ENCODE peak calls at places on chromosome 17, in six cellular contexts. R is endothelial cell of umbilical vein, Z is adrenal gland, Q is fibroblast of pulmonary artery, I is brain microvascular endothelial cell, X is fibroblast of villous mesenchyme. Y is an unnamed sample.

GRCh38 chr17:61492759-61493526 is 40.7 kb downstream of the TBX4 start:
- DNase-seq in R (no peak), Z (no peak), Q (peak; percentile 18), I (no peak), X (peak; percentile 55), Y (peak; percentile 89)

GRCh38 chr17:7929158-7930029 is at the start of gene KCNAB3:
- DNase-seq in R (peak; percentile 67), Z (no peak), Q (peak; percentile 73), I (peak; percentile 68), X (peak; percentile 70), Y (peak; percentile 94)

GRCh38 chr17:61157246-61157887 is 242.3 kb upstream of the TBX2 start:
- DNase-seq in R (no peak), Z (peak; percentile 30), Q (peak; percentile 42), I (peak; percentile 49), X (peak; percentile 73), Y (peak; percentile 44)

GRCh38 chr17:40850287-40850972 is 16.6 kb downstream of the KRT12 start:
- DNase-seq in R (no peak), Z (no peak), Q (peak; percentile 8), I (no peak), X (peak; percentile 82), Y (peak; percentile 62)

GRCh38 chr17:15996322-15996721 is 3.2 kb downstream of the ZSWIM7 start:
- DNase-seq in R (no peak), Z (no peak), Q (no peak), I (no peak), X (no peak), Y (no peak)

GRCh38 chr17:9101356-9101755 is 80.0 kb downstream of the NTN1 start:
- DNase-seq in R (no peak), Z (no peak), Q (no peak), I (no peak), X (no peak), Y (no peak)

GRCh38 chr17:5425826-5426225 is 5.8 kb downstream of the RPAIN start:
- DNase-seq in R (no peak), Z (no peak), Q (no peak), I (no peak), X (no peak), Y (no peak)

GRCh38 chr17:47736501-47737211 is 3.6 kb downstream of the TBX21 start:
- DNase-seq in R (no peak), Z (no peak), Q (no peak), I (no peak), X (no peak), Y (no peak)

GRCh38 chr17:30812218-30813177 is 12.0 kb downstream of the CRLF3 start:
- DNase-seq in R (no peak), Z (no peak), Q (peak; percentile 18), I (no peak), X (no peak), Y (peak; percentile 59)

GRCh38 chr17:39800540-39800939 is 62.8 kb downstream of the GRB7 start:
- DNase-seq in R (no peak), Z (no peak), Q (no peak), I (no peak), X (no peak), Y (no peak)

GRCh38 chr17:41118721-41119120 is 548 bp upstream of the KRTAP4-11 start:
- DNase-seq in R (no peak), Z (no peak), Q (no peak), I (peak; percentile 12), X (no peak), Y (peak; percentile 41)

DNA sequence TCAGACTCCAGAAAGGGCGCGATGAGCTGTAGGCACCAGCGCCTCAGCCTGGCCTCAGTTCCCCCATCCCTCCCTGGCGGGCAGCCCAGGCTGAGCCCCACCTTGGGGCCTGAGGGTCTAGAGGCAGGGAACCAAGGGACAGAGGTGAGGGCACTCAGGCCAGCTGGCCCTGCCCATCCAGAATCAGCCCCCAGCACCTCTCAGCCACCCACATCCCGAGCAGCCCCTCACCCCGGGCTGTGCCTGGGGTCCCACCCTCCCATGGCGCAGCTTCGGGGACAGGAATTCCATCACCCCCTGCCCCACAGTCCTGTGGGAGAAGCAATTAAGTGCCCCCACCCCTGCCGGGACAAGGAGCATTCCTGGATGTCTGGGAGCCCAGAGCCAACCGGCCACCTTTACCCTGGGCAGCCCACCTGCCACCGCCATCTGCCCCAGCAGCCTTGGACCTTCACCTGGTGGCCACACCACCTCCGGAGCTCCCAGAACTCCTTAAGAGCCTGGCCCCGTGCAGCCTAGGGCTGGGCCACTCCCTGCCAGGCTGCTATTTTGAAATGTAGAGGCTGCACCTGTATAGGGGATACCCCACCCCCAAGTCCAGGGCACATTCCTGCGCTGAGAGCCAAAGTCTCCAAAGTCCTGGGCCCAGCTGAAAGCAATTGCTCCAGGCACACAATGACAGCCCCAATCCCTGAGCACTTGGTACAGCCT is 33.7 kb upstream of the PVALEF start:
- DNase-seq in R (no peak), Z (no peak), Q (no peak), I (no peak), X (no peak), Y (no peak)
- H3K4me3 ChIP-seq in R (no peak overlapping the region), Z (no peak overlapping the region), Q (no peak overlapping the region), I (no peak overlapping the region), X (no peak overlapping the region), Y (no peak overlapping the region)

DNA sequence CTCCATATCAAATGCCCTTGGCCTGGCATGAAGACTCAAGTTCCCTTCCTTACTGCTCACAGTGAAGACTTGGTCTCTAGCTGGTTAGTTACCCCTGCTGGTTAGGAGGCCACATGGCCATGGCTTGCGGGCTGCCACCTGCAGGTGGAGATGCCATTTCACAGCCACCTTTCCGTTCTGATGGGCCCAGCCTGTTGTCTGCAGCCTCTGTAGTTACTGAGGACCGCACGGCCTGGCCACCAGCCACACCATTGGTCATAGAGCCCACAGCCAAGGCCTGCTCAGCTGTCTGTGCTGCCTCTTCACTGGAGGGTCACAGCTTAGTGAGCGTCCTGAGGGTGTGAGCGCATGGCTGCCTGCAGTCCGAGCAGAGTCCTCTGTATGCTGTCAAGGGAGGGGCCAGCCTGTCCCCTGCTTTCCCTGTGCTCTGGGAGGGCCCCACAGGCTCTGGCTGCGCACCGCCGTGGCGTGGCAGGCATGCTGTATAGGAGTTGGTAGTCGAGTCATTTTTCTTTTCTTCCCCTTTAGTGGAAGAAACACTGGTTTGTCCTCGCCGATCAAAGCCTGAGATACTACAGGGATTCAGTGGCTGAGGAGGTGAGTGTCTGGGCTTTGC is 59.2 kb downstream of the PLD6 start:
- DNase-seq in R (no peak), Z (no peak), Q (no peak), I (no peak), X (no peak), Y (no peak)
- TF ChIP-seq CTCF in R (no peak), Z (no peak), Q (no peak), I (peak; percentile 32), X (peak; percentile 20), Y (no peak)

GRCh38 chr17:77427471-77427991 is 286.8 kb downstream of the SEC14L1 start:
- DNase-seq in R (no peak), Z (peak; percentile 90), Q (peak; percentile 77), I (peak; percentile 81), X (peak; percentile 87), Y (peak; percentile 86)

GRCh38 chr17:77428020-77428781 is 287.4 kb downstream of the SEC14L1 start:
- DNase-seq in R (no peak), Z (peak; percentile 61), Q (no peak), I (no peak), X (no peak), Y (no peak)

GRCh38 chr17:77428901-77429734 is 288.3 kb downstream of the SEC14L1 start:
- DNase-seq in R (no peak), Z (no peak), Q (no peak), I (no peak), X (no peak), Y (no peak)

GRCh38 chr17:77429985-77430752 is 289.4 kb downstream of the SEC14L1 start:
- DNase-seq in R (peak; percentile 92), Z (peak; percentile 97), Q (peak; percentile 97), I (peak; percentile 98), X (peak; percentile 100), Y (peak; percentile 99)

GRCh38 chr17:77429735-77429984 is 288.9 kb downstream of the SEC14L1 start:
- DNase-seq in R (no peak), Z (no peak), Q (no peak), I (no peak), X (no peak), Y (no peak)
- H3K4me3 ChIP-seq in R (no peak overlapping the region), Z (no peak overlapping the region), Q (no peak overlapping the region), I (no peak overlapping the region), X (no peak overlapping the region), Y (no peak overlapping the region)

GRCh38 chr17:163514-164103 is 17.8 kb downstream of the DOC2B start:
- DNase-seq in R (no peak), Z (no peak), Q (no peak), I (no peak), X (no peak), Y (no peak)
- TF ChIP-seq CTCF in R (no peak), Z (no peak), Q (no peak), I (peak; percentile 36), X (no peak), Y (no peak)

GRCh38 chr17:82590881-82591539 is 57.2 kb downstream of the WDR45B start:
- DNase-seq in R (no peak), Z (no peak), Q (no peak), I (no peak), X (no peak), Y (no peak)

GRCh38 chr17:82592289-82592683 is 56.0 kb downstream of the WDR45B start:
- DNase-seq in R (no peak), Z (no peak), Q (no peak), I (no peak), X (peak; percentile 29), Y (no peak)

GRCh38 chr17:82588266-82589175 is 59.7 kb downstream of the WDR45B start:
- DNase-seq in R (no peak), Z (no peak), Q (no peak), I (no peak), X (no peak), Y (no peak)

GRCh38 chr17:82589851-82590180 is 58.4 kb downstream of the WDR45B start:
- DNase-seq in R (no peak), Z (no peak), Q (no peak), I (no peak), X (no peak), Y (no peak)

DNA sequence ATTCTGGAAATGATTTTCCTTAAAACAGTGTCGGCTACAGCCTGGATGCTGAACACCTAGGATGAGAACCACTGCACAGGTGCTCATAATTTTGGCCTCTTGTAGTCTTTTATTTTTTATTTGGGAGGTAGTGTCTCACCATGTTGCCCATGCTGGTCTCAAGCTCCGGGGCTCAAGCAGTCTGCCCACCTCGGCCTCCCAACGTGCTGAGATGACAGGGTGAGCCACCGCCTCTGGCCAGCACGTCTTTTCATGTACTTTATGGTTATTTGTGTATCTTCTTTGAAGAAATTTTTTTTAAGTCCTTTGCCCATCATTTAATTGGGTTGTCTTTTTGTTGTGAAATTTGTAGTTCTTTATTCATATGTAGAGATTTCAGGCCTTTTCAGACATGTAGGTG is 58.0 kb downstream of the WDR45B start:
- DNase-seq in R (no peak), Z (no peak), Q (no peak), I (no peak), X (no peak), Y (no peak)
- H3K4me3 ChIP-seq in R (no peak overlapping the region), Z (no peak overlapping the region), Q (no peak overlapping the region), I (no peak overlapping the region), X (no peak overlapping the region), Y (no peak overlapping the region)